ENCODE peak calls at places on chromosomes 16 and 17, in eight cellular contexts. E is HCT116, M is A549, Q is HL-60, H is SK-N-SH, B is HepG2, O is K562, I is GM12878. U is an unnamed sample.

GRCh38 chr17:13428611-13429042 is 173.1 kb downstream of the HS3ST3A1 start:
- DNase-seq in Q (no peak), H (peak; percentile 41), M (no peak), O (no peak), I (no peak), E (no peak), B (no peak), U (no peak)

GRCh38 chr17:34151081-34151480 is 104.0 kb upstream of the CCL2 start:
- DNase-seq in B (no peak), O (no peak), H (no peak), I (no peak), M (no peak), E (no peak), Q (no peak), U (peak; percentile 44)

GRCh38 chr17:40535438-40535837 is 29.8 kb downstream of the CCR7 start:
- DNase-seq in O (no peak), E (no peak), H (no peak), Q (no peak), B (no peak), M (no peak), I (no peak), U (no peak)

GRCh38 chr17:68356520-68356919 is 65.2 kb downstream of the ARSG start:
- DNase-seq in M (no peak), E (no peak), O (no peak), Q (peak; percentile 86), I (peak; percentile 51), H (no peak), B (no peak), U (no peak)

GRCh38 chr17:39598047-39598481 is 9.7 kb downstream of the NEUROD2 start:
- DNase-seq in O (peak; percentile 28), Q (no peak), B (no peak), H (peak; percentile 74), E (no peak), M (no peak), I (no peak), U (no peak)

GRCh38 chr16:89304941-89305705 is 87.6 kb downstream of the ZNF778 start:
- DNase-seq in O (no peak), I (no peak), E (no peak), B (no peak), M (no peak), Q (no peak), H (no peak), U (no peak)

GRCh38 chr16:31876955-31877828 is 3.6 kb downstream of the ZNF267 start:
- DNase-seq in M (peak; percentile 46), Q (no peak), E (no peak), B (peak; percentile 87), O (peak; percentile 24), I (peak; percentile 94), H (no peak), U (no peak)

GRCh38 chr17:10735251-10735650 is 5.4 kb upstream of the TMEM220 start:
- DNase-seq in H (no peak), E (no peak), O (no peak), Q (no peak), M (no peak), B (no peak), I (no peak), U (no peak)

GRCh38 chr17:9644910-9645751 is at the start of gene USP43:
- DNase-seq in O (peak; percentile 3), Q (peak; percentile 1), H (peak; percentile 36), M (peak; percentile 72), B (peak; percentile 6), I (no peak), E (peak; percentile 32), U (peak; percentile 79)

GRCh38 chr17:57113656-57114055 is 28.6 kb downstream of the AKAP1 start:
- DNase-seq in H (no peak), Q (no peak), I (no peak), O (no peak), E (no peak), M (no peak), B (peak; percentile 50), U (no peak)

GRCh38 chr16:53071748-53072301 is 17.0 kb downstream of the CHD9 start:
- DNase-seq in M (no peak), I (no peak), Q (no peak), B (no peak), H (peak; percentile 64), O (no peak), E (no peak), U (no peak)

DNA sequence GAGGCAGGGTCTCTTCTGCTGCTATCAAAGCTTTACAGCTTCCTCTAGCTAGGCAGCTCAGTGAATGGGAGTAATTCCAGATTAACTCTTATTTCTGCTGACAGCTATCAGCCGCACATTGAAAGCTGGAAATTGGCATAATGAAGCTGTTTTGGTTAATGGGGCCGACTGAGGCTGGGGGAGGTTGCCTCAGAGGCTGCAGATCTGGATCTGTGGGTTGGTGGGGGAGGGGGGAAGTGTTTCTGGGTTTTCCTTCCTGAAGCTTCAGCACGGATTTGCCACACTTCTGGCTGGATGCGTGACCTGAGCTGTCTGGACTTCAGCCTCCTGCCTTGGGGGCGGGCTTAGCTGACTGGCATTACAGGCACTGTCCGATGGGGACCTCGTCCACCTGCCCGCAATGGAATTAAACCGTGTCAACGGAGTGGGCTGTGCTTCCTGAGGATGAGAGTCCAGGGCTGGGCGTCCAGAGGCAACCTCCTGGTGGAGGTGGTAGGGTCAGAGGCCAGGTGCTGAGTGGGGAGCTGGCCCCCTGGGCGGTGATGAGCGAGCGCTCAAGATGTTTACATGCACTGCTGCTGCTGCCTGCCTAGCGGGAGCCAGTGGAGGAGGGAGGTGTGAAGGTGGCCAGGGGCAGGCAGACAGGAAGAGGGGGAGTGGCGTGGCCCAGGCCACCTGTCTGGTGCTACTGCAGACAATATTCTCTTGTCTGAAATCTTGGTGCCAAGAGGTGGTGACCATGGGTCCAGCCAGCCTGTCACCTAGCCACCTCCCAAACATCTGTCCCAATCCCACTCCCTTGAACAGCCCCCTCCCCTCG is 6.7 kb upstream of the ABCC3 start:
- DNase-seq in Q (no peak), M (peak; percentile 77), I (no peak), H (peak; percentile 79), O (no peak), B (peak; percentile 81), E (no peak), U (peak; percentile 41)
- H3K27ac ChIP-seq in Q (no peak overlapping the region), M (peak overlapping the region; percentile 99), I (no peak overlapping the region), H (peak overlapping the region; percentile 64), O (no peak overlapping the region), B (peak overlapping the region; percentile 22), E (no peak overlapping the region), U (no peak overlapping the region)

DNA sequence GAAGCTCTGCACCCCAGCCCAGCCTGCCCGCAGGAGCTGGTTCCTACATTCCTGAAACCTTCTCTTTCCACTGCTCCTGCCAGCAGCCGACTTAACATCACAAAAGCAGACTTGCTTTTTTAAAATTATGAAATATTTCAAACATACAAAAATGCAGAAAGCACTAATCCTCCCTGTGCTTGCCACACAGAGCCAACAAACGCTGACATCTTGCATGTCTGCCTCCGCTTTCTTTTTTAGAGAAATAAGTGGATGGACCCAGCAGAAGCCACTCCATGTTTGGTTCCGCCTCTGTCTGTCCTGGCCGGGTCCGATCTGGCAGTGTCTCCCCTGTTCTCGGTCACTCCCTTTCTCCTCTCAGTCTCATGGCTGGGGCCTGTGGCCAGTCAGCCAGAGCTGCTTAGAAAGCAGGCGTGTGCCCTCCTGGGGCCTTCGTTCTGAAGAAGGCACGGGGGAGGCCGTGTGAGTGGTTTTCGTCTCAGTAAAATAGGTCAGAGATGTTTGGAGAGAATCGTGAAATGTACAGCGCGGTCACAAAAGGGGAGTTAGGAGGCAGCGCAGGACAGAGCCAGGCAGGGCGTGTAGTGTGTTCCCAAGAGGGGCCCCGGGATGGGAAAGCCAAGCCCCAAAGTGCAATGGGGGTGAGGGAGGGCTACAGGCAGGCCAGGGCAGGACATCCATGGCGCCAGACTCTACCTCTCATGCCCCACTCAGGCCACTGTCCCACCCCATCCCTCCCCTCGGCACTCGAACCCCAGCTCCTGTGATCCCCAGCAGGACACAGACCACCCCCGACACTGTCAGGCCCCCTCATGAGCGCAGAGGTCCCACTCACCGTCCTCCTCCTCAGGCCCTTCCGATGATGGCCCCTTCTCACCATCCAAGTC is 23.2 kb downstream of the MXRA7 start:
- DNase-seq in I (no peak), B (no peak), O (no peak), M (no peak), Q (no peak), E (no peak), H (no peak), U (no peak)
- TF ChIP-seq REST in I (no peak), B (no peak), O (no peak), M (no peak), Q (no peak), E (no peak), H (no peak), U (no peak)

DNA sequence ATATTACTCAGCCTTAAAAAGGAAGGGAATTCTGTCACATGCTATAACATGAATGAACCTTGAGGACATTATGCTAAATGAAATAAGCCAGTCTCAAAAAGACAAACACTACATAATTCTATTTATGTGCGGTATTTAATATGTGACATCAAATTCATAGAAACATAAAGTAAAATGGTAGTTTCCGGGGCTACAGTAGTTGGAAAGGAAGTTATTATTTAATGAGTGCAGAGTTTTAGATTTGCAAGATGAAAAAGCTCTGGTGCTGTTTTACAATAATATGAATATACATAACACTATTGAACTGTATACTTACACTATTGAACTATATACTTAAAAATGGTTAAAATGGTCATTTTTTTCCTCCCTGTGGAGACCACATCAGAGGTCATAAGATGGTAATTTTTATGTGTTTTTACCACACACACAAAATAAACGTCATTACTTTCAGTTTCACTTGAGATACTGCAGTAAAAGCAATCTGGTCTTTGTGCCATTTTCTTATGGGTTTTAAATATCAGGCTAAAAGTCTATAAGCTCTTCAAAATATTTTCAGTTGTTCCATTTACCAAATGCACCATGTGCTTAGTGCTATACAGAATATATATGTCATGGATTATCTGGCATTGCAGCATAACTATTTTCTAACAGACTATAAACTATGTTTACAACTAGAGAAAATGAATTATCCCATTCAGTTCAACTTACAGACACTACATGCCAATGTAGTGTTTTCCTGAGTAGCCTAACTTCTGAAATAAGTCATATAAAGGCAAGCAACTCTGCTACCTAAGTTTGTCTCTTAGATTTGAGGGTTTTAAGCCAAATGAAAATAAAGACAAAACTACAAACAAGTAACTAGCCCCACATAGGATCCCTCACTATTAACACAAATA is 90.9 kb downstream of the SPAG9 start:
- DNase-seq in Q (no peak), B (no peak), O (no peak), M (no peak), H (no peak), E (no peak), I (no peak), U (no peak)
- H3K27ac ChIP-seq in Q (no peak overlapping the region), B (no peak overlapping the region), O (no peak overlapping the region), M (no peak overlapping the region), H (peak overlapping the region; percentile 18), E (no peak overlapping the region), I (peak overlapping the region; percentile 51), U (no peak overlapping the region)

GRCh38 chr16:88014954-88015805 is 63.9 kb downstream of the BANP start:
- DNase-seq in I (no peak), O (no peak), M (no peak), H (no peak), E (no peak), Q (no peak), B (no peak), U (no peak)

GRCh38 chr16:88013091-88013609 is 61.9 kb downstream of the BANP start:
- DNase-seq in M (no peak), E (no peak), Q (no peak), I (no peak), H (no peak), O (no peak), B (no peak), U (no peak)

GRCh38 chr16:88015806-88016140 is 64.5 kb downstream of the BANP start:
- DNase-seq in E (no peak), H (no peak), B (no peak), O (no peak), I (no peak), M (no peak), Q (no peak), U (no peak)

GRCh38 chr16:88013766-88014165 is 62.5 kb downstream of the BANP start:
- DNase-seq in Q (no peak), E (no peak), M (no peak), I (no peak), O (no peak), B (no peak), H (no peak), U (no peak)

GRCh38 chr16:88014201-88014781 is 63.1 kb downstream of the BANP start:
- DNase-seq in I (no peak), O (no peak), E (no peak), H (no peak), B (peak; percentile 20), Q (no peak), M (peak; percentile 37), U (no peak)
- TF ChIP-seq REST in I (no peak), O (no peak), E (no peak), H (no peak), B (no peak), Q (no peak), M (no peak), U (no peak)